ENCODE peak calls at places on chromosomes 3 and 15, in five cellular contexts. T is breast epithelium, U is heart left ventricle, X is K562, Q is IMR-90. I is an unnamed sample.

GRCh38 chr3:14452676-14453367 is 50.4 kb downstream of the SLC6A6 start:
- DNase-seq in U (peak), T (peak), Q (peak), X (no peak), I (peak)

GRCh38 chr15:81338422-81339007 is 14.6 kb upstream of the STARD5 start:
- DNase-seq in T (no peak), U (peak), Q (peak), X (no peak), I (peak)

GRCh38 chr3:149657796-149658443 is at the start of gene WWTR1:
- DNase-seq in U (peak), T (peak), Q (peak), X (no peak), I (peak)

GRCh38 chr15:75125935-75126334 is 75.7 kb upstream of the C15orf39 start:
- DNase-seq in U (no peak), T (no peak), Q (no peak), X (no peak), I (no peak)

GRCh38 chr3:157134620-157135191 is 25.2 kb downstream of the CCNL1 start:
- DNase-seq in Q (no peak), T (no peak), U (no peak), X (no peak), I (no peak)

GRCh38 chr3:133362539-133362938 is 37.3 kb upstream of the BFSP2 start:
- DNase-seq in X (no peak), Q (no peak), U (no peak), T (no peak), I (no peak)

GRCh38 chr3:158569717-158570244 is 1.2 kb upstream of the MLF1 start:
- DNase-seq in Q (no peak), U (no peak), X (no peak), T (no peak), I (no peak)

GRCh38 chr15:45634442-45635190 is at the start of gene SQOR:
- DNase-seq in Q (peak), U (peak), T (peak), X (no peak), I (peak)

DNA sequence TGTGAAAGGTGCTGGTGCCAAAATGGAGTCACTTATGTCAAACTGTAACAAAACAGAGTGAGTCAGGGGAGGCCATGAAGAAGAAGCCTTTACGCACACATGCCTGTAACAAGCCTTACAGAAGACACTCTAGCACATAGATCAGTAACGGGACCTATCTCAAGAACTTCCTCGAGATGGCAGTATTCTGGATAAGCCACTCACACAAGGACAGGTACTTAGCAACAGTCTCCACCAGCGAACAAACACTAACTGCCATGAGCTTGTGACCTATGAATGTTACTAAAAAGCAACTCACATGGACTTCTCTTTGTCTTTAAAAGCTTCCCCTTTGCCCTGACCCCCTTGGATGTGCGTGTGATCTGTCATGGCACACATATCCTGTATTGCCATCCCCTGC is 235.1 kb downstream of the CD47 start:
- DNase-seq in T (no peak), Q (peak), U (no peak), X (no peak), I (no peak)
- TF ChIP-seq CTCF in T (no peak), Q (no peak), U (no peak), X (peak), I (no peak)

GRCh38 chr15:41254560-41254959 is 23.5 kb downstream of the CHP1 start:
- DNase-seq in X (no peak), Q (no peak), U (no peak), T (no peak), I (no peak)
- H3K4me3 ChIP-seq in X (no peak), Q (no peak), U (no peak), T (no peak), I (no peak)

GRCh38 chr3:129228891-129229585 is 20.4 kb upstream of the COPG1 start:
- DNase-seq in U (peak), X (peak), Q (peak), T (no peak), I (no peak)

GRCh38 chr3:129226374-129226773 is 23.0 kb upstream of the COPG1 start:
- DNase-seq in Q (peak), T (peak), U (peak), X (peak), I (peak)

GRCh38 chr3:129230311-129231019 is 18.9 kb upstream of the COPG1 start:
- DNase-seq in Q (peak), X (peak), U (no peak), T (no peak), I (no peak)

GRCh38 chr3:129224984-129225393 is 24.4 kb upstream of the COPG1 start:
- DNase-seq in Q (peak), U (peak), T (peak), X (no peak), I (peak)
- TF ChIP-seq POLR2A in Q (no peak), U (no peak), T (no peak), X (no peak), I (no peak)

GRCh38 chr3:47850062-47850802 is 47.3 kb downstream of the DHX30 start:
- DNase-seq in T (no peak), U (no peak), X (no peak), Q (peak), I (no peak)
- TF ChIP-seq CTCF in T (peak), U (peak), X (peak), Q (peak), I (peak)

GRCh38 chr3:53079791-53080555 is 34.1 kb upstream of the SFMBT1 start:
- DNase-seq in T (peak), U (no peak), X (no peak), Q (no peak), I (no peak)
- H3K4me3 ChIP-seq in T (no peak), U (no peak), X (no peak), Q (no peak), I (no peak)

GRCh38 chr15:63535689-63536088 is 31.3 kb downstream of the USP3 start:
- DNase-seq in Q (no peak), U (no peak), X (no peak), T (no peak), I (no peak)

GRCh38 chr15:63544253-63545026 is 40.0 kb downstream of the USP3 start:
- DNase-seq in Q (no peak), U (no peak), T (no peak), X (no peak), I (no peak)

GRCh38 chr15:63538876-63539275 is 34.5 kb downstream of the USP3 start:
- DNase-seq in X (no peak), T (no peak), U (no peak), Q (no peak), I (no peak)

DNA sequence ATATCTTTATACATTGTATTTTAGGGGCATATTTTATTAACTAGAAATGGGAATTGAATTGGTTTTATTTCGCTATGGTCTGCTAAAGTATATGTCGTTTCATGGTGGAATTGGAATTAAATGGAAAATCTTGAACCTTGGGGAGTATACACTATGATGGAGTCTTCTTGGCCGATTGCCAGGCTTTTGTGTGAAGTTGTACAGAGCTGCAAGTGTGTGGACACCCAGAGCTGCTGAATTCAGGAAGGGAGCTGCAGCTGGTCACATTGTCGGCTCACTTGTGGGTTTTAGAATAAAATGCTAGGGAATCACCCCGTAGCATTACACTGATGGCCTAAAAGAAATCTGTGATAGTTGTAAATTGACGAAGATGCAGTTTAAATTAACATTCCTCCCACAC is 35.1 kb downstream of the USP3 start:
- DNase-seq in T (no peak), Q (no peak), U (peak), X (no peak), I (no peak)
- TF ChIP-seq POLR2A in T (no peak), Q (no peak), U (no peak), X (no peak), I (no peak)

DNA sequence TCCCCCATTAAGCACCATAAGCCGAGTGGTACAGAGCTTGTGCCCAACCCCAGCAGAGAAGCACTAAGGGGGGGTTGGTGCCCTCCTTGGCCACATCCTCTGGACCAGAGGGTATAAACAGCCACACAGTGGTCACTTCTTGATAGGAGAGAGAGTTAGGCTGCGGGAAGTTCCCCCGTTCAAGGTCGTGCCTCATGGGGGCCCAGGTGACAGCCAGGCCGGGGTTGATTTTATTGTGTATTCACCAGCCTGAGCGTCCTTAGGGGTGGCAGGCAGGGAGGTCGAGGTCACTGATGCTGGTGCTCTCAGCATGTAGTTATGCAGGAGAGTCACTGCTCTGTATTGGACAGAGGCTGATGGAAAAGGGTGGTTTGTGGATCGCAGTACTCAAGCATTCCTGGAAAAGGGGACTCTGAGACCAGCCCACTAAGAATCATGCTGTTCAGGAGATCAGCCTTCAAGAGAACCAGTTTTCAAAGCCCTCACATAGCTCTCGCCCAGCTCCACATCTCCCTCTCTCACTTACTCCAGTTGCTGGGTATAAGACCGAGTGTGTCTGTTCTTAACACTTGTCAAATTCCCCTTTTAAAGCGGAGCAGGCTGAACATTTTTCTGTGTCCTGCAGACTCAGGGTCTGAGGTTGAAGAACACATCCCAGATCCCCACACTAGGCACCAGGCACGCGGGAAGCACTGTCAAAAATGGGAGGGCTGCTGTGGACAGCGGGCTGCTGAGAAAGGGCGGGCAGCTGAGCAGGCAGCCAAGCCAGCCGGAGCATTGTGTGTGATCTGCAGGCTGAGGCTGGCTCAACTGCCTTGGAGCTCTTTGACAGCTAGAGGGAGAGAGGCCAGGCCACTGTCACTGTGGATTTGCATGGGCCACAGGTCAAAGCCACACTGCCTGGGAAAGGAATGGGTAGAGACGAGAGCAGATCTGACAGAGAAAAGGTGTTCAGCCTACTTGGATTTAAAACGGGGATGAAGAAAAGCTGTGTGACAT is 279.3 kb upstream of the LRRFIP2 start:
- DNase-seq in Q (no peak), T (peak), X (no peak), U (peak), I (peak)
- TF ChIP-seq CTCF in Q (no peak), T (peak), X (peak), U (peak), I (peak)